ENCODE peak calls at places on chromosomes 1 and 21, in ten cellular contexts. R, C, Y, X, A, W, D, F, P and E are unnamed samples. For H3K4me1, the result is how much of the 10 kb centered on the place peaks cover.

GRCh38 chr1:33529957-33530356 is 57.5 kb downstream of the ZSCAN20 start:
- DNase-seq in X (no peak), F (no peak), C (no peak), A (no peak), Y (no peak), D (no peak), P (no peak), R (no peak), W (no peak), E (no peak)

GRCh38 chr1:86972262-86972661 is 57.8 kb downstream of the HS2ST1 start:
- DNase-seq in R (no peak), Y (no peak), F (no peak), C (no peak), D (no peak), W (peak), A (no peak), X (no peak), P (no peak), E (peak)

GRCh38 chr21:27190601-27191000 is 223.7 kb upstream of the ADAMTS5 start:
- DNase-seq in X (no peak), P (no peak), R (no peak), D (no peak), W (no peak), A (no peak), Y (no peak), F (no peak), C (peak), E (no peak)

GRCh38 chr1:8374812-8375211 is 56.9 kb downstream of the SLC45A1 start:
- DNase-seq in A (no peak), C (peak), P (peak), Y (peak), W (no peak), D (no peak), R (peak), F (no peak), X (no peak), E (peak)

GRCh38 chr1:111082421-111083192 is 57.3 kb downstream of the DRAM2 start:
- DNase-seq in A (no peak), P (no peak), Y (no peak), F (no peak), C (peak), X (no peak), R (no peak), D (no peak), W (no peak), E (no peak)

GRCh38 chr1:3248416-3249141 is 179.6 kb downstream of the PRDM16 start:
- DNase-seq in A (no peak), D (no peak), F (no peak), R (no peak), X (no peak), Y (no peak), P (no peak), W (no peak), C (no peak), E (no peak)

GRCh38 chr1:172893146-172893841 is 157.4 kb downstream of the TNFSF18 start:
- DNase-seq in D (no peak), A (peak), P (no peak), C (no peak), F (no peak), R (no peak), W (peak), Y (no peak), X (no peak), E (peak)

GRCh38 chr1:116330342-116330652 is 42.7 kb upstream of the ATP1A1 start:
- DNase-seq in Y (no peak), C (no peak), R (no peak), P (no peak), A (no peak), F (no peak), W (no peak), D (no peak), X (no peak), E (no peak)

GRCh38 chr1:200240655-200241054 is 169.2 kb downstream of the ZNF281 start:
- DNase-seq in P (no peak), D (no peak), A (peak), Y (no peak), W (no peak), C (peak), R (no peak), F (no peak), X (no peak), E (no peak)

GRCh38 chr21:28699591-28700259 is 293.0 kb downstream of the LTN1 start:
- DNase-seq in P (no peak), A (no peak), C (no peak), Y (no peak), R (no peak), W (no peak), D (no peak), X (no peak), F (no peak), E (no peak)

GRCh38 chr1:172917972-172918371 is 132.8 kb downstream of the TNFSF18 start:
- DNase-seq in Y (peak), W (no peak), C (peak), D (no peak), A (no peak), F (no peak), P (peak), R (no peak), X (no peak), E (no peak)

GRCh38 chr1:47389735-47390134 is 26.4 kb upstream of the FOXE3 start:
- DNase-seq in F (no peak), C (no peak), X (no peak), P (no peak), W (no peak), R (no peak), D (no peak), Y (no peak), A (no peak), E (no peak)

GRCh38 chr1:226738421-226738994 is 574 bp downstream of the ITPKB start:
- DNase-seq in R (peak), A (no peak), D (no peak), F (no peak), W (peak), C (peak), Y (no peak), X (peak), P (no peak), E (peak)

GRCh38 chr1:78619029-78619428 is 1.2 kb upstream of the IFI44L start:
- DNase-seq in C (no peak), P (no peak), X (no peak), R (no peak), A (no peak), D (no peak), W (no peak), F (no peak), Y (no peak), E (no peak)

GRCh38 chr21:27067226-27067625 is 100.3 kb upstream of the ADAMTS5 start:
- DNase-seq in Y (no peak), D (no peak), R (no peak), W (no peak), X (no peak), P (no peak), F (no peak), A (no peak), C (no peak), E (no peak)

GRCh38 chr1:214123061-214123784 is 135.4 kb downstream of the PROX1 start:
- DNase-seq in W (peak), Y (peak), X (no peak), F (no peak), C (peak), D (no peak), R (peak), A (no peak), P (peak), E (peak)

GRCh38 chr1:28170036-28170596 is 6.4 kb downstream of the PTAFR start:
- DNase-seq in P (no peak), X (no peak), C (no peak), Y (no peak), A (no peak), W (no peak), F (no peak), R (no peak), D (no peak), E (no peak)

GRCh38 chr1:92774407-92774806 is 10.5 kb downstream of the EVI5 start:
- DNase-seq in X (no peak), Y (no peak), P (no peak), F (no peak), W (no peak), R (no peak), C (no peak), D (no peak), A (no peak), E (no peak)

DNA sequence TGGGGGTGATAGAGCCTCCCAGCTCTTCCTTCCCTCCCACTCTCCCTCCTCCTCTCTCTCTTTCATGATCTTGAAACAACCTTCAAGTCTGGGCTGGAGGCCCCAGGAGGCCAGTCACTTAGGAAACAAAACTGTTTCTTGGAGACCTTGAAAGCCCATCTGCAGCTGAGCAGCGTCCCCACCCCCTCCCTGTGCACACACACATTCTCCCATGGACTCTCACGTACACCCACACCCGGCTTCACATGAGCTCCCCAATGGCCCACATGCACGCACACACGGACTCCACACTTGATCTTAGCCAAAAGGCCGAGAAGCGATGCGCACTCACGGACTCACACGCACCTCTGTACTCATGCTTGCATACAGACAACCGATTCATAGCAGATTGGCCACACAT is 3.2 kb upstream of the ATP1A2 start:
- DNase-seq in C (no peak), X (no peak), Y (no peak), P (no peak), F (no peak), D (no peak), R (no peak), A (no peak), W (peak), E (no peak)
- H3K4me1 ChIP-seq in C (under half), X (half or more), Y (under half), P (under half), F (under half), D (under half), R (under half), A (under half), W (under half), E (under half)

GRCh38 chr1:29230553-29231378 is at the start of gene MECR:
- DNase-seq in X (peak), C (peak), A (peak), D (peak), W (peak), R (peak), Y (peak), F (peak), P (peak), E (peak)
- TF ChIP-seq POLR2A in X (peak), C (peak), A (peak), D (no peak), W (peak), R (peak), Y (peak), F (peak), P (peak), E (peak)

DNA sequence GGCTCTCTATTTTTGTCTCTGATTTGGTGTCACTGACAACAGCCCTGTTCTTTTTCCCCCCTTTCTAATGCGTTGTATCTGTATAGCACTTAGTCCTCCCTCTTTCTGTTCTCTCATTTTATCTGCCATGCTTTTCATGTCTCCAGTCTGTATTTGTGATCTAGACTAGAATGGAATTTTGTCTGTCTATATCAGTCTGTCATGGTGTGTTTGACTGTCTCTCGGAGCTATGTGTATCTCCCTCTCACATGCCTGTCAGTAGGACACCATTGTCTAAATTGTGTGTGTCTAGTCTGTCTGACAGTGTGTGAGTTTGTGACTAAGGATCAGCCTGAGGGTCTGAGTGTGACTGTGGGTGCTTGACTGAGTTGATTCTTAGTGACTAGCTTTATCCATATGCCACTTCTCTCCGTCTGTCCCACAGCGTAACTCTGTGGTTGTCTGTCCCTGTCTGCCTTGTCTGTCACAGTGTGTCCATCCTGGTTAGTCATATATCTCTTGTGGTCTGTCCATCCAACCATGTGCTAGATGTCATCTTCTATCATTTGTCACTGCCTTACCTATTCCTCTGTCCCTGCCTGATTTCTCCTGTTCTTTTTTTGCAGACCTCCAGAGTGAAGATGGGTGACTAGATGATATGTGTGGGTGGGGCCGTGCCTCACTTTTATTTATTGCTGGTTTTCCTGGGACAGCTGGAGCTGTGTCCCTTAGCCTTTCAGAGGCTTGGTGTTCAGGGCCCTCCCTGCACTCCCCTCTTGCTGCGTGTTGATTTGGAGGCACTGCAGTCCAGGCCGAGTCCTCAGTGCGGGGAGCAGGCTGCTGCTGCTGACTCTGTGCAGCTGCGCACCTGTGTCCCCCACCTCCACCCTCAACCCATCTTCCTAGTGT is 1.4 kb upstream of the B4GALT2 start:
- DNase-seq in Y (no peak), A (no peak), D (no peak), W (no peak), C (no peak), X (no peak), P (no peak), F (no peak), R (no peak), E (no peak)
- H3K4me3 ChIP-seq in Y (peak), A (no peak), D (no peak), W (no peak), C (no peak), X (no peak), P (peak), F (no peak), R (no peak), E (no peak)

DNA sequence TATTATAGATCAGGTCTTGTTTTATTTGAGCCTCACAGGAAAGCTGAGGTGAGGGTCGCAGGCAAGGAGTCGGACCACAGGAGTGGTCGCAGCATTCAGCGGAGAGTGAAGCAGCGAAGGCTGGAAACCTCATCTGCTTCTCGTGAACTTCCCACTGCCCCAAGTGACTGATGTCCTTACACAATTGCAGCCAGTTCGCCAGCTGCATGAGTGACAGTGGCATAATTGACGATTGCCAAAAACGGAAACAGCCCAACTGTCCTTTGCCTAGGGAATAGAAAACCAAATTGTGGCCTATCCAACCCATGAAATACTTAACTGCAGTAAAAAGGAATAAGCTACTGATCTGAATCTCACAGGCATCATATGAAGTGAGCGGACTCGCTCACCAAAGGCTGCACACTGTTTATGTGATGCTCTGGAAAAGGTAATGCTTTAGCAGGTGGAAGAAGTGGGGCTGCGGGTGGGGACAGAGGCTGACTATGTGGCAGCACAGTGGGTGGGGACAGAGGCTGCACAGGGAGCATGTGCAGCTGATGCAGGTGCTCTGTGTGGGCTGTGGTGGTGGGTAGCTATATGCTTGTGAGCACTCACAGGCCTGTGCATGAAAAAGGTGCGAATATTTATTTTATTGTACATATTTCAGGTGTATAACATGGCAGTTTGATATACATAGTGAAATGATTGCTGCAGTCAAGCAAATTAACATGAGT is 4.2 kb upstream of the NLRP3 start:
- DNase-seq in C (no peak), R (no peak), A (no peak), Y (no peak), D (no peak), F (no peak), P (no peak), W (no peak), X (no peak), E (no peak)
- H3K4me1 ChIP-seq in C (under half), R (under half), A (under half), Y (under half), D (under half), F (under half), P (under half), W (under half), X (under half), E (under half)

GRCh38 chr1:6602669-6603423 is at the start of gene KLHL21:
- DNase-seq in F (peak), X (peak), Y (peak), W (peak), R (peak), P (peak), A (peak), D (peak), C (peak), E (peak)
- TF ChIP-seq POLR2A in F (peak), X (peak), Y (peak), W (peak), R (peak), P (peak), A (peak), D (peak), C (peak), E (peak)

DNA sequence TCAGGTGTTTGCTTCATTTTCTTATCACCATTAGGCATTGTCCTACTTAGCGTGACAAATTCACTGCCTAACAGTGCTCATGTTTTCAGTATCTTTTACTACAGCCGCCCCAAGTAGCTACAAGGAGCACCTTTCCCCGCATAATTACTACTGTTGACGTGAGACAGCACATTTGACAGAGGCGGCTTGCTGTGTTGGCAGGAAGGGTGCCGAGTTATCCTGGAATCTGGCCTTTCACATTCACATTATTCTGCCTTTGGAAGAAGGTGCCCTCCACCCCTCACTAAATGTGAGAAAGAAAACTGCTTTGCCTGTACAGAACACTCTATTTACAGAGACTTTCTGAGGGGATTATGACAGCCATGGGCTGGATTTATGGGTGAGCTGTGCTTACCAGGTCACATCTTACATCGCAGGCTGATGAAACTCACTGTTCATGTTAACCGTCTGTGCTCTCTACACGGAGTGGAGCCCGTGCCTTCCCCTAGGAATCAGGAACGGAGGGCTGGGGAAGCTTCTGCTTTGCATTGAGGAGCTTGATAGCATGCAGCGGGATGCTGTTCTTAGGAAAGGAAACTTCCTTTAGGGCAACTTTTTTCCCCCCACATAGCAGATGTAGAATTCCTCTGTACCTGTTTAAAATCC is 148.0 kb upstream of the ZRANB2 start:
- DNase-seq in X (peak), C (no peak), D (no peak), Y (no peak), F (no peak), W (no peak), R (no peak), P (no peak), A (no peak), E (no peak)
- H3K4me3 ChIP-seq in X (no peak), C (no peak), D (no peak), Y (no peak), F (no peak), W (no peak), R (no peak), P (no peak), A (no peak), E (no peak)